ENCODE peak calls at places on chromosomes 4 and X, in four cellular contexts. K, N, T and Q are unnamed samples.

GRCh38 chrX:153412746-153413720 is 1.8 kb downstream of the ZFP92 start:
- DNase-seq in K (no peak), N (no peak), T (no peak), Q (no peak)

GRCh38 chr4:6313216-6313615 is 43.6 kb downstream of the WFS1 start:
- DNase-seq in K (no peak), N (no peak), T (no peak), Q (no peak)

GRCh38 chr4:4334798-4335520 is 44.9 kb downstream of the ZBTB49 start:
- DNase-seq in K (peak), N (no peak), T (peak), Q (peak)

GRCh38 chr4:169612869-169613859 is 781 bp upstream of the NEK1 start:
- DNase-seq in K (peak), N (no peak), T (peak), Q (peak)

GRCh38 chrX:100410901-100411801 is 1.1 kb upstream of the PCDH19 start:
- DNase-seq in K (peak), N (no peak), T (no peak), Q (no peak)

GRCh38 chr4:142278171-142278570 is 567.9 kb downstream of the INPP4B start:
- DNase-seq in K (no peak), N (no peak), T (no peak), Q (no peak)

GRCh38 chr4:137283737-137284136 is 248.6 kb downstream of the PCDH18 start:
- DNase-seq in K (peak), N (no peak), T (no peak), Q (no peak)

GRCh38 chr4:101169044-101170014 is 178.0 kb downstream of the PPP3CA start:
- DNase-seq in K (peak), N (no peak), T (peak), Q (peak)

GRCh38 chr4:177023951-177024350 is 231.2 kb upstream of the VEGFC start:
- DNase-seq in K (no peak), N (no peak), T (no peak), Q (no peak)

GRCh38 chrX:39327255-39327654 is 526.0 kb downstream of the MID1IP1 start:
- DNase-seq in K (no peak), N (no peak), T (no peak), Q (no peak)

GRCh38 chr4:47367761-47368160 is 95.7 kb downstream of the COMMD8 start:
- DNase-seq in K (no peak), N (no peak), T (no peak), Q (no peak)